ENCODE peak calls at places on chromosomes 13 and 19, in eight cellular contexts. Y is AG04449; W is activated T-helper 2 cell treated with anti-CD3 and anti-CD28 coated beads, Interferon-gamma antibody, Interleukin-2, Interleukin-4, amounts not matched to agents 10 μg/mL and 5 μg/mL and 100 μg/mL, durations not matched to agents 14 hours and 24 hours and 36 hours; Z is activated T-helper 1 cell treated with anti-CD3 and anti-CD28 coated beads, Interleukin-2, amount 50 U/mL, for 16 hours; K is EH; X is heart right ventricle; U is choroid plexus epithelial cell; H is Karpas-422. M is an unnamed sample.

GRCh38 chr13:33697936-33698335 is 120.0 kb upstream of the RFC3 start:
- DNase-seq in K (peak; percentile 9), W (no peak), H (no peak), Z (no peak), Y (no peak), U (peak; percentile 16), X (no peak), M (no peak)

GRCh38 chr19:1956868-1957492 is 16.0 kb downstream of the CSNK1G2 start:
- DNase-seq in W (no peak), X (no peak), H (no peak), U (no peak), K (no peak), Z (no peak), Y (no peak), M (no peak)

GRCh38 chr13:87376081-87376480 is 295.1 kb upstream of the SLITRK5 start:
- DNase-seq in Y (no peak), W (no peak), Z (no peak), X (no peak), H (no peak), U (no peak), K (no peak), M (no peak)

GRCh38 chr19:48837081-48837524 is 812 bp upstream of the HSD17B14 start:
- DNase-seq in Y (no peak), Z (peak; percentile 67), K (peak; percentile 94), H (peak; percentile 97), U (peak; percentile 93), W (peak; percentile 68), X (peak; percentile 81), M (peak; percentile 90)

GRCh38 chr19:4376991-4377781 is 23.2 kb downstream of the SH3GL1 start:
- DNase-seq in U (no peak), Z (no peak), K (peak; percentile 57), Y (no peak), W (no peak), H (no peak), X (no peak), M (no peak)

GRCh38 chr13:44393391-44393790 is 19.8 kb downstream of the SERP2 start:
- DNase-seq in W (no peak), U (peak; percentile 52), Z (no peak), K (no peak), Y (no peak), X (no peak), H (no peak), M (no peak)

GRCh38 chr19:48835734-48836088 is 580 bp downstream of the HSD17B14 start:
- DNase-seq in W (peak; percentile 85), Y (no peak), H (peak; percentile 98), U (peak; percentile 90), X (peak; percentile 93), K (peak; percentile 83), Z (peak; percentile 83), M (peak; percentile 94)

GRCh38 chr19:33803383-33803782 is 6.7 kb downstream of the KCTD15 start:
- DNase-seq in Y (no peak), X (no peak), K (no peak), H (no peak), U (no peak), W (no peak), Z (no peak), M (no peak)

GRCh38 chr13:30997697-30998547 is 65.5 kb downstream of the TEX26 start:
- DNase-seq in Y (no peak), W (no peak), K (no peak), U (peak; percentile 16), X (peak; percentile 48), H (no peak), Z (no peak), M (no peak)

GRCh38 chr13:72652681-72653080 is 74.7 kb downstream of the MZT1 start:
- DNase-seq in H (no peak), W (no peak), X (no peak), Y (no peak), K (no peak), U (peak; percentile 5), Z (no peak), M (no peak)